ENCODE peak calls at places on chromosome 16, in ten cellular contexts. One of them, this sample, is unnamed.

GRCh38 chr16:70694517-70695218 is 8.8 kb upstream of the MTSS2 start:
- DNase-seq in IMR-90: no peak
- DNase-seq in tibial nerve: no peak
- DNase-seq in heart left ventricle: no peak
- DNase-seq in right lobe of liver: no peak
- DNase-seq in sigmoid colon: no peak
- DNase-seq in ovary: peak; percentile 61
- DNase-seq in adrenal gland: peak; percentile 55
- DNase-seq in uterus: no peak
- DNase-seq in prostate gland: no peak
- DNase-seq in this sample: no peak

GRCh38 chr16:53664724-53665345 is 38.8 kb downstream of the RPGRIP1L start:
- DNase-seq in IMR-90: peak; percentile 84
- DNase-seq in tibial nerve: no peak
- DNase-seq in heart left ventricle: no peak
- DNase-seq in right lobe of liver: no peak
- DNase-seq in sigmoid colon: no peak
- DNase-seq in ovary: no peak
- DNase-seq in adrenal gland: no peak
- DNase-seq in uterus: no peak
- DNase-seq in prostate gland: no peak
- DNase-seq in this sample: no peak

GRCh38 chr16:13453938-13454553 is 465.9 kb upstream of the ERCC4 start:
- DNase-seq in IMR-90: no peak
- DNase-seq in tibial nerve: peak; percentile 32
- DNase-seq in heart left ventricle: no peak
- DNase-seq in right lobe of liver: no peak
- DNase-seq in sigmoid colon: no peak
- DNase-seq in ovary: no peak
- DNase-seq in adrenal gland: no peak
- DNase-seq in uterus: no peak
- DNase-seq in prostate gland: peak; percentile 7
- DNase-seq in this sample: no peak

GRCh38 chr16:51430716-51431369 is 279.8 kb upstream of the SALL1 start:
- DNase-seq in IMR-90: no peak
- DNase-seq in tibial nerve: no peak
- DNase-seq in heart left ventricle: no peak
- DNase-seq in right lobe of liver: no peak
- DNase-seq in sigmoid colon: no peak
- DNase-seq in ovary: no peak
- DNase-seq in adrenal gland: no peak
- DNase-seq in uterus: no peak
- DNase-seq in prostate gland: no peak
- DNase-seq in this sample: no peak

GRCh38 chr16:87653234-87653633 is 50.9 kb downstream of the JPH3 start:
- DNase-seq in IMR-90: peak; percentile 2
- DNase-seq in tibial nerve: no peak
- DNase-seq in heart left ventricle: no peak
- DNase-seq in right lobe of liver: no peak
- DNase-seq in sigmoid colon: no peak
- DNase-seq in ovary: no peak
- DNase-seq in adrenal gland: no peak
- DNase-seq in uterus: no peak
- DNase-seq in prostate gland: no peak
- DNase-seq in this sample: no peak

GRCh38 chr16:18039931-18040330 is 296.6 kb downstream of the NPIPA8 start:
- DNase-seq in IMR-90: no peak
- DNase-seq in tibial nerve: no peak
- DNase-seq in heart left ventricle: no peak
- DNase-seq in right lobe of liver: no peak
- DNase-seq in sigmoid colon: no peak
- DNase-seq in ovary: no peak
- DNase-seq in adrenal gland: no peak
- DNase-seq in uterus: no peak
- DNase-seq in prostate gland: no peak
- DNase-seq in this sample: no peak

GRCh38 chr16:3112058-3112880 is at the start of gene ZNF205:
- DNase-seq in IMR-90: peak; percentile 70
- DNase-seq in tibial nerve: peak; percentile 67
- DNase-seq in heart left ventricle: peak; percentile 85
- DNase-seq in right lobe of liver: peak; percentile 76
- DNase-seq in sigmoid colon: peak; percentile 87
- DNase-seq in ovary: peak; percentile 83
- DNase-seq in adrenal gland: peak; percentile 82
- DNase-seq in uterus: peak; percentile 72
- DNase-seq in prostate gland: peak; percentile 64
- DNase-seq in this sample: peak; percentile 86

GRCh38 chr16:728890-729744 is 2.2 kb downstream of the HAGHL start:
- DNase-seq in IMR-90: no peak
- DNase-seq in tibial nerve: no peak
- DNase-seq in heart left ventricle: no peak
- DNase-seq in right lobe of liver: no peak
- DNase-seq in sigmoid colon: no peak
- DNase-seq in ovary: no peak
- DNase-seq in adrenal gland: peak; percentile 9
- DNase-seq in uterus: no peak
- DNase-seq in prostate gland: no peak
- DNase-seq in this sample: no peak

GRCh38 chr16:49015189-49015540 is 266.5 kb downstream of the CBLN1 start:
- DNase-seq in IMR-90: no peak
- DNase-seq in tibial nerve: no peak
- DNase-seq in heart left ventricle: no peak
- DNase-seq in right lobe of liver: no peak
- DNase-seq in sigmoid colon: no peak
- DNase-seq in ovary: no peak
- DNase-seq in adrenal gland: no peak
- DNase-seq in uterus: no peak
- DNase-seq in prostate gland: no peak
- DNase-seq in this sample: no peak

GRCh38 chr16:71924710-71925109 is 29.4 kb downstream of the IST1 start:
- DNase-seq in IMR-90: no peak
- DNase-seq in tibial nerve: no peak
- DNase-seq in heart left ventricle: no peak
- DNase-seq in right lobe of liver: no peak
- DNase-seq in sigmoid colon: no peak
- DNase-seq in ovary: no peak
- DNase-seq in adrenal gland: no peak
- DNase-seq in uterus: no peak
- DNase-seq in prostate gland: no peak
- DNase-seq in this sample: no peak
- H3K4me1 ChIP-seq in IMR-90: peaks cover 22% of the 10 kb centered on the region
- H3K4me1 ChIP-seq in tibial nerve: no peaks in the 10 kb centered on the region
- H3K4me1 ChIP-seq in heart left ventricle: peaks cover 56% of the 10 kb centered on the region
- H3K4me1 ChIP-seq in right lobe of liver: peaks cover 6% of the 10 kb centered on the region
- H3K4me1 ChIP-seq in sigmoid colon: no peaks in the 10 kb centered on the region
- H3K4me1 ChIP-seq in ovary: peaks cover 8% of the 10 kb centered on the region
- H3K4me1 ChIP-seq in adrenal gland: peaks cover 36% of the 10 kb centered on the region
- H3K4me1 ChIP-seq in uterus: peaks cover 8% of the 10 kb centered on the region
- H3K4me1 ChIP-seq in prostate gland: no peaks in the 10 kb centered on the region
- H3K4me1 ChIP-seq in this sample: peaks cover 25% of the 10 kb centered on the region

GRCh38 chr16:89583895-89584644 is 8.5 kb downstream of the CPNE7 start:
- DNase-seq in IMR-90: no peak
- DNase-seq in tibial nerve: no peak
- DNase-seq in heart left ventricle: no peak
- DNase-seq in right lobe of liver: no peak
- DNase-seq in sigmoid colon: no peak
- DNase-seq in ovary: no peak
- DNase-seq in adrenal gland: no peak
- DNase-seq in uterus: no peak
- DNase-seq in prostate gland: no peak
- DNase-seq in this sample: no peak

GRCh38 chr16:89581045-89581695 is 5.6 kb downstream of the CPNE7 start:
- DNase-seq in IMR-90: peak; percentile 99
- DNase-seq in tibial nerve: no peak
- DNase-seq in heart left ventricle: no peak
- DNase-seq in right lobe of liver: no peak
- DNase-seq in sigmoid colon: no peak
- DNase-seq in ovary: no peak
- DNase-seq in adrenal gland: peak; percentile 60
- DNase-seq in uterus: no peak
- DNase-seq in prostate gland: no peak
- DNase-seq in this sample: no peak

GRCh38 chr16:89583197-89583894 is 7.8 kb downstream of the CPNE7 start:
- DNase-seq in IMR-90: no peak
- DNase-seq in tibial nerve: no peak
- DNase-seq in heart left ventricle: no peak
- DNase-seq in right lobe of liver: no peak
- DNase-seq in sigmoid colon: no peak
- DNase-seq in ovary: no peak
- DNase-seq in adrenal gland: no peak
- DNase-seq in uterus: no peak
- DNase-seq in prostate gland: no peak
- DNase-seq in this sample: no peak

GRCh38 chr16:89582614-89583196 is 7.1 kb downstream of the CPNE7 start:
- DNase-seq in IMR-90: no peak
- DNase-seq in tibial nerve: no peak
- DNase-seq in heart left ventricle: no peak
- DNase-seq in right lobe of liver: no peak
- DNase-seq in sigmoid colon: no peak
- DNase-seq in ovary: no peak
- DNase-seq in adrenal gland: no peak
- DNase-seq in uterus: no peak
- DNase-seq in prostate gland: no peak
- DNase-seq in this sample: no peak

GRCh38 chr16:89581861-89582563 is 6.5 kb downstream of the CPNE7 start:
- DNase-seq in IMR-90: peak; percentile 79
- DNase-seq in tibial nerve: no peak
- DNase-seq in heart left ventricle: no peak
- DNase-seq in right lobe of liver: peak; percentile 83
- DNase-seq in sigmoid colon: no peak
- DNase-seq in ovary: no peak
- DNase-seq in adrenal gland: no peak
- DNase-seq in uterus: peak; percentile 46
- DNase-seq in prostate gland: peak; percentile 73
- DNase-seq in this sample: no peak
- H3K27me3 ChIP-seq in IMR-90: no peaks in the 10 kb centered on the region
- H3K27me3 ChIP-seq in tibial nerve: peaks cover 7% of the 10 kb centered on the region
- H3K27me3 ChIP-seq in heart left ventricle: peaks cover 7% of the 10 kb centered on the region
- H3K27me3 ChIP-seq in right lobe of liver: no peaks in the 10 kb centered on the region
- H3K27me3 ChIP-seq in sigmoid colon: peaks cover 7% of the 10 kb centered on the region
- H3K27me3 ChIP-seq in ovary: no peaks in the 10 kb centered on the region
- H3K27me3 ChIP-seq in adrenal gland: no peaks in the 10 kb centered on the region
- H3K27me3 ChIP-seq in uterus: no peaks in the 10 kb centered on the region
- H3K27me3 ChIP-seq in prostate gland: no peaks in the 10 kb centered on the region
- H3K27me3 ChIP-seq in this sample: peaks cover 2% of the 10 kb centered on the region

DNA sequence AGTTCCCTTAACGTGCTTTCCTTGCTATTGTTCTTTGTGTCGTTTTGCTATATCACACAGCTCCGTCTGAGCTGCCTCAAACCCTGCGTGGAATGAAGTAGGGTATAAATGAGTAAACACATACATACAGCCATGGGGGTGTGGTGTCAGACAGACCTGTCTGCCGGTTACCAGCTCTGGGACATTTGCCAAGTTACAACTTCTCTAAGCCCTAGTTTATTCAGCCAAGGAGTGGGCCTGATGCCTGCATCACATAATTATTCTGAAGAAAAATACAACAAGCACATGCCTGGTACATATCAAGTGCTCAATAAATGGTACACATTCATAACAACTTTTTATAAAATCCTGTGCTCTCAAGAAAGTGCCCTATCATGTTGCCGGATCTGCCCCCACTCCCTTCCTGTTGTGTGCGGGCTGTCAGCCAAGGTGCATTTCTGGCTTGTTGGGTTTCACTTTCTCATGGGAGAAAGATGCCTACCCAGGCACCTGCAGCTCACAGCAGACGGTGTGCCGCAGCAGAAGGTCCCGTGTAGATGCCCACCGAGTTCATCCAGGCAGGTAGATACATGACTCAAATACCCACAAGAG is 30.5 kb downstream of the SMPD3 start:
- DNase-seq in IMR-90: no peak
- DNase-seq in tibial nerve: no peak
- DNase-seq in heart left ventricle: peak; percentile 16
- DNase-seq in right lobe of liver: peak; percentile 67
- DNase-seq in sigmoid colon: no peak
- DNase-seq in ovary: no peak
- DNase-seq in adrenal gland: no peak
- DNase-seq in uterus: peak; percentile 23
- DNase-seq in prostate gland: peak; percentile 74
- DNase-seq in this sample: no peak
- TF ChIP-seq POLR2A in IMR-90: no peak
- TF ChIP-seq POLR2A in tibial nerve: no peak
- TF ChIP-seq POLR2A in heart left ventricle: no peak
- TF ChIP-seq POLR2A in right lobe of liver: no peak
- TF ChIP-seq POLR2A in sigmoid colon: no peak
- TF ChIP-seq POLR2A in ovary: no peak
- TF ChIP-seq POLR2A in adrenal gland: no peak
- TF ChIP-seq POLR2A in uterus: no peak
- TF ChIP-seq POLR2A in prostate gland: no peak
- TF ChIP-seq POLR2A in this sample: no peak

GRCh38 chr16:66882702-66883101 is 2.4 kb downstream of the PDP2 start:
- DNase-seq in IMR-90: no peak
- DNase-seq in tibial nerve: no peak
- DNase-seq in heart left ventricle: no peak
- DNase-seq in right lobe of liver: no peak
- DNase-seq in sigmoid colon: no peak
- DNase-seq in ovary: no peak
- DNase-seq in adrenal gland: no peak
- DNase-seq in uterus: no peak
- DNase-seq in prostate gland: no peak
- DNase-seq in this sample: no peak

GRCh38 chr16:66881014-66881417 is 701 bp downstream of the PDP2 start:
- DNase-seq in IMR-90: no peak
- DNase-seq in tibial nerve: no peak
- DNase-seq in heart left ventricle: no peak
- DNase-seq in right lobe of liver: no peak
- DNase-seq in sigmoid colon: no peak
- DNase-seq in ovary: peak; percentile 41
- DNase-seq in adrenal gland: no peak
- DNase-seq in uterus: no peak
- DNase-seq in prostate gland: no peak
- DNase-seq in this sample: no peak

GRCh38 chr16:66880288-66881013 is at the start of gene PDP2:
- DNase-seq in IMR-90: peak; percentile 90
- DNase-seq in tibial nerve: peak; percentile 97
- DNase-seq in heart left ventricle: peak; percentile 96
- DNase-seq in right lobe of liver: peak; percentile 97
- DNase-seq in sigmoid colon: peak; percentile 98
- DNase-seq in ovary: peak; percentile 96
- DNase-seq in adrenal gland: peak; percentile 98
- DNase-seq in uterus: peak; percentile 96
- DNase-seq in prostate gland: peak; percentile 98
- DNase-seq in this sample: peak; percentile 97

GRCh38 chr16:66881964-66882508 is 1.7 kb downstream of the PDP2 start:
- DNase-seq in IMR-90: no peak
- DNase-seq in tibial nerve: no peak
- DNase-seq in heart left ventricle: no peak
- DNase-seq in right lobe of liver: no peak
- DNase-seq in sigmoid colon: no peak
- DNase-seq in ovary: no peak
- DNase-seq in adrenal gland: no peak
- DNase-seq in uterus: peak; percentile 13
- DNase-seq in prostate gland: no peak
- DNase-seq in this sample: no peak

DNA sequence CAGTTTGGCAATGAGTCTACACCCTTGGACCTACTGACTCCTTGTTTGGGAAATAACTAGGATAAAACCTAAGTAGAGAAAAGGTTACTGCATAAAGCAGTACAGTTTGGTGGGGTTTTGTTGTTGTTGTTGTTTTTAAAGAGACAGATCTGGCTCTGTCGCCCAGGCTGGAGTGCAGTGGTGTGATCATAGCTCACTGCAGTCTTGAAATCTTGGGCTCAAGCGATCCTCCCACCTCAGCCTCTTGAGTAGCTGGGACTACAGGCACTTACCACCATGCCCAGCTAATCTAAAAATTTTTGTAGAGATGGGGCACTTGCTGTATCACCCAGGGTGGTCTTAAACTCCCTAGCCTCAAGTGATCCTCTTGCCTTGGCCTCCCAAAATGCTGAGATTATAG is 1.2 kb downstream of the PDP2 start:
- DNase-seq in IMR-90: no peak
- DNase-seq in tibial nerve: no peak
- DNase-seq in heart left ventricle: no peak
- DNase-seq in right lobe of liver: no peak
- DNase-seq in sigmoid colon: no peak
- DNase-seq in ovary: no peak
- DNase-seq in adrenal gland: no peak
- DNase-seq in uterus: peak; percentile 14
- DNase-seq in prostate gland: no peak
- DNase-seq in this sample: no peak
- H3K4me1 ChIP-seq in IMR-90: peaks cover 15% of the 10 kb centered on the region
- H3K4me1 ChIP-seq in tibial nerve: peaks cover 15% of the 10 kb centered on the region
- H3K4me1 ChIP-seq in heart left ventricle: peaks cover 12% of the 10 kb centered on the region
- H3K4me1 ChIP-seq in right lobe of liver: peaks cover 22% of the 10 kb centered on the region
- H3K4me1 ChIP-seq in sigmoid colon: no peaks in the 10 kb centered on the region
- H3K4me1 ChIP-seq in ovary: peaks cover 3% of the 10 kb centered on the region
- H3K4me1 ChIP-seq in adrenal gland: peaks cover 14% of the 10 kb centered on the region
- H3K4me1 ChIP-seq in uterus: no peaks in the 10 kb centered on the region
- H3K4me1 ChIP-seq in prostate gland: no peaks in the 10 kb centered on the region
- H3K4me1 ChIP-seq in this sample: peaks cover 21% of the 10 kb centered on the region